ENCODE peak calls at places on chromosomes 4 and X, in four cellular contexts. One of them, this sample, is unnamed.

GRCh38 chr4:126777649-126778048 is 855.1 kb upstream of the INTU start:
- DNase-seq in epithelial cell of esophagus: peak
- DNase-seq in body of pancreas: no peak
- DNase-seq in heart left ventricle: no peak
- DNase-seq in this sample: no peak

GRCh38 chr4:1748465-1748995 is 27.2 kb downstream of the TACC3 start:
- DNase-seq in epithelial cell of esophagus: peak
- DNase-seq in body of pancreas: peak
- DNase-seq in heart left ventricle: peak
- DNase-seq in this sample: no peak

GRCh38 chr4:107757860-107758476 is 37.9 kb upstream of the PAPSS1 start:
- DNase-seq in epithelial cell of esophagus: peak
- DNase-seq in body of pancreas: no peak
- DNase-seq in heart left ventricle: no peak
- DNase-seq in this sample: no peak

GRCh38 chr4:175806741-175807140 is 5.3 kb downstream of the GPM6A start:
- DNase-seq in epithelial cell of esophagus: no peak
- DNase-seq in body of pancreas: no peak
- DNase-seq in heart left ventricle: no peak
- DNase-seq in this sample: no peak

GRCh38 chr4:173998471-173999144 is 284.9 kb downstream of the FBXO8 start:
- DNase-seq in epithelial cell of esophagus: no peak
- DNase-seq in body of pancreas: no peak
- DNase-seq in heart left ventricle: no peak
- DNase-seq in this sample: no peak

GRCh38 chr4:90540536-90540935 is 413.3 kb downstream of the CCSER1 start:
- DNase-seq in epithelial cell of esophagus: peak
- DNase-seq in body of pancreas: no peak
- DNase-seq in heart left ventricle: no peak
- DNase-seq in this sample: no peak

GRCh38 chr4:10112658-10113284 is 3.8 kb downstream of the WDR1 start:
- DNase-seq in epithelial cell of esophagus: no peak
- DNase-seq in body of pancreas: no peak
- DNase-seq in heart left ventricle: no peak
- DNase-seq in this sample: no peak

GRCh38 chr4:99076292-99076976 is 12.2 kb downstream of the ADH5 start:
- DNase-seq in epithelial cell of esophagus: no peak
- DNase-seq in body of pancreas: no peak
- DNase-seq in heart left ventricle: no peak
- DNase-seq in this sample: no peak

GRCh38 chr4:78659264-78659663 is 107.7 kb downstream of the ANXA3 start:
- DNase-seq in epithelial cell of esophagus: no peak
- DNase-seq in body of pancreas: no peak
- DNase-seq in heart left ventricle: no peak
- DNase-seq in this sample: no peak

GRCh38 chrX:116317409-116317808 is 119.0 kb upstream of the SLC6A14 start:
- DNase-seq in epithelial cell of esophagus: peak
- DNase-seq in body of pancreas: no peak
- DNase-seq in heart left ventricle: peak
- DNase-seq in this sample: no peak

GRCh38 chr4:95124906-95125504 is 367.2 kb downstream of the BMPR1B start:
- DNase-seq in epithelial cell of esophagus: peak
- DNase-seq in body of pancreas: no peak
- DNase-seq in heart left ventricle: peak
- DNase-seq in this sample: no peak

GRCh38 chr4:95409127-95409526 is 139.6 kb downstream of the UNC5C start:
- DNase-seq in epithelial cell of esophagus: peak
- DNase-seq in body of pancreas: no peak
- DNase-seq in heart left ventricle: no peak
- DNase-seq in this sample: no peak

GRCh38 chrX:12798601-12799000 is 7.4 kb downstream of the PRPS2 start:
- DNase-seq in epithelial cell of esophagus: no peak
- DNase-seq in body of pancreas: no peak
- DNase-seq in heart left ventricle: no peak
- DNase-seq in this sample: no peak

GRCh38 chr4:24734511-24734910 is 60.9 kb upstream of the SOD3 start:
- DNase-seq in epithelial cell of esophagus: no peak
- DNase-seq in body of pancreas: no peak
- DNase-seq in heart left ventricle: no peak
- DNase-seq in this sample: no peak

GRCh38 chrX:77668391-77669237 is 117.4 kb downstream of the ATRX start:
- DNase-seq in epithelial cell of esophagus: peak
- DNase-seq in body of pancreas: no peak
- DNase-seq in heart left ventricle: no peak
- DNase-seq in this sample: no peak

GRCh38 chr4:6755088-6755753 is 27.3 kb upstream of the KIAA0232 start:
- DNase-seq in epithelial cell of esophagus: no peak
- DNase-seq in body of pancreas: no peak
- DNase-seq in heart left ventricle: no peak
- DNase-seq in this sample: no peak

GRCh38 chr4:5051692-5052423 is 578 bp downstream of the STK32B start:
- DNase-seq in epithelial cell of esophagus: no peak
- DNase-seq in body of pancreas: no peak
- DNase-seq in heart left ventricle: no peak
- DNase-seq in this sample: peak

GRCh38 chr4:153174821-153175567 is 29.2 kb upstream of the TRIM2 start:
- DNase-seq in epithelial cell of esophagus: no peak
- DNase-seq in body of pancreas: no peak
- DNase-seq in heart left ventricle: no peak
- DNase-seq in this sample: no peak

GRCh38 chrX:332916-333610 is 14.5 kb upstream of the GTPBP6 start:
- DNase-seq in epithelial cell of esophagus: no peak
- DNase-seq in body of pancreas: no peak
- DNase-seq in heart left ventricle: no peak
- DNase-seq in this sample: no peak

GRCh38 chr4:16752150-16752549 is 146.3 kb downstream of the LDB2 start:
- DNase-seq in epithelial cell of esophagus: peak
- DNase-seq in body of pancreas: no peak
- DNase-seq in heart left ventricle: no peak
- DNase-seq in this sample: no peak

GRCh38 chr4:147863808-147864472 is 132.1 kb downstream of the ARHGAP10 start:
- DNase-seq in epithelial cell of esophagus: no peak
- DNase-seq in body of pancreas: no peak
- DNase-seq in heart left ventricle: peak
- DNase-seq in this sample: peak

GRCh38 chr4:158624889-158625478 is 46.7 kb downstream of the C4orf46 start:
- DNase-seq in epithelial cell of esophagus: peak
- DNase-seq in body of pancreas: no peak
- DNase-seq in heart left ventricle: no peak
- DNase-seq in this sample: no peak

GRCh38 chrX:106959897-106960296 is 39.7 kb downstream of the CLDN2 start:
- DNase-seq in epithelial cell of esophagus: peak
- DNase-seq in body of pancreas: no peak
- DNase-seq in heart left ventricle: no peak
- DNase-seq in this sample: no peak

GRCh38 chr4:1470816-1471442 is 64.7 kb upstream of the NKX1-1 start:
- DNase-seq in epithelial cell of esophagus: no peak
- DNase-seq in body of pancreas: no peak
- DNase-seq in heart left ventricle: no peak
- DNase-seq in this sample: no peak

GRCh38 chr4:124178449-124179021 is 534.0 kb downstream of the ANKRD50 start:
- DNase-seq in epithelial cell of esophagus: peak
- DNase-seq in body of pancreas: no peak
- DNase-seq in heart left ventricle: no peak
- DNase-seq in this sample: peak

GRCh38 chr4:109945056-109945455 is 32.4 kb downstream of the EGF start:
- DNase-seq in epithelial cell of esophagus: peak
- DNase-seq in body of pancreas: no peak
- DNase-seq in heart left ventricle: no peak
- DNase-seq in this sample: no peak

GRCh38 chr4:98406819-98407218 is 145.6 kb downstream of the RAP1GDS1 start:
- DNase-seq in epithelial cell of esophagus: no peak
- DNase-seq in body of pancreas: no peak
- DNase-seq in heart left ventricle: no peak
- DNase-seq in this sample: no peak

GRCh38 chr4:183348706-183349659 is 26.8 kb upstream of the CLDN24 start:
- DNase-seq in epithelial cell of esophagus: peak
- DNase-seq in body of pancreas: no peak
- DNase-seq in heart left ventricle: no peak
- DNase-seq in this sample: no peak

GRCh38 chr4:78954048-78954666 is 14.9 kb upstream of the PAQR3 start:
- DNase-seq in epithelial cell of esophagus: peak
- DNase-seq in body of pancreas: no peak
- DNase-seq in heart left ventricle: no peak
- DNase-seq in this sample: no peak

GRCh38 chr4:113951263-113951662 is 28.2 kb downstream of the ARSJ start:
- DNase-seq in epithelial cell of esophagus: no peak
- DNase-seq in body of pancreas: no peak
- DNase-seq in heart left ventricle: no peak
- DNase-seq in this sample: no peak

GRCh38 chr4:89134775-89135319 is 23.5 kb downstream of the TIGD2 start:
- DNase-seq in epithelial cell of esophagus: peak
- DNase-seq in body of pancreas: no peak
- DNase-seq in heart left ventricle: peak
- DNase-seq in this sample: no peak

GRCh38 chrX:55488559-55489314 is 911 bp downstream of the USP51 start:
- DNase-seq in epithelial cell of esophagus: peak
- DNase-seq in body of pancreas: peak
- DNase-seq in heart left ventricle: peak
- DNase-seq in this sample: peak

GRCh38 chr4:10182446-10183424 is 66.1 kb upstream of the WDR1 start:
- DNase-seq in epithelial cell of esophagus: no peak
- DNase-seq in body of pancreas: no peak
- DNase-seq in heart left ventricle: no peak
- DNase-seq in this sample: no peak

GRCh38 chr4:168769857-168770256 is 240.2 kb downstream of the CBR4 start:
- DNase-seq in epithelial cell of esophagus: no peak
- DNase-seq in body of pancreas: no peak
- DNase-seq in heart left ventricle: no peak
- DNase-seq in this sample: no peak

GRCh38 chr4:168765322-168765721 is 244.7 kb downstream of the CBR4 start:
- DNase-seq in epithelial cell of esophagus: no peak
- DNase-seq in body of pancreas: no peak
- DNase-seq in heart left ventricle: no peak
- DNase-seq in this sample: no peak

GRCh38 chr4:168769416-168769815 is 240.6 kb downstream of the CBR4 start:
- DNase-seq in epithelial cell of esophagus: peak
- DNase-seq in body of pancreas: no peak
- DNase-seq in heart left ventricle: no peak
- DNase-seq in this sample: no peak

GRCh38 chr4:168766537-168767316 is 243.3 kb downstream of the CBR4 start:
- DNase-seq in epithelial cell of esophagus: no peak
- DNase-seq in body of pancreas: no peak
- DNase-seq in heart left ventricle: no peak
- DNase-seq in this sample: no peak

GRCh38 chr4:168765726-168766125 is 244.3 kb downstream of the CBR4 start:
- DNase-seq in epithelial cell of esophagus: peak
- DNase-seq in body of pancreas: no peak
- DNase-seq in heart left ventricle: peak
- DNase-seq in this sample: peak
- TF ChIP-seq CTCF in epithelial cell of esophagus: no peak
- TF ChIP-seq CTCF in body of pancreas: no peak
- TF ChIP-seq CTCF in heart left ventricle: no peak
- TF ChIP-seq CTCF in this sample: no peak

DNA sequence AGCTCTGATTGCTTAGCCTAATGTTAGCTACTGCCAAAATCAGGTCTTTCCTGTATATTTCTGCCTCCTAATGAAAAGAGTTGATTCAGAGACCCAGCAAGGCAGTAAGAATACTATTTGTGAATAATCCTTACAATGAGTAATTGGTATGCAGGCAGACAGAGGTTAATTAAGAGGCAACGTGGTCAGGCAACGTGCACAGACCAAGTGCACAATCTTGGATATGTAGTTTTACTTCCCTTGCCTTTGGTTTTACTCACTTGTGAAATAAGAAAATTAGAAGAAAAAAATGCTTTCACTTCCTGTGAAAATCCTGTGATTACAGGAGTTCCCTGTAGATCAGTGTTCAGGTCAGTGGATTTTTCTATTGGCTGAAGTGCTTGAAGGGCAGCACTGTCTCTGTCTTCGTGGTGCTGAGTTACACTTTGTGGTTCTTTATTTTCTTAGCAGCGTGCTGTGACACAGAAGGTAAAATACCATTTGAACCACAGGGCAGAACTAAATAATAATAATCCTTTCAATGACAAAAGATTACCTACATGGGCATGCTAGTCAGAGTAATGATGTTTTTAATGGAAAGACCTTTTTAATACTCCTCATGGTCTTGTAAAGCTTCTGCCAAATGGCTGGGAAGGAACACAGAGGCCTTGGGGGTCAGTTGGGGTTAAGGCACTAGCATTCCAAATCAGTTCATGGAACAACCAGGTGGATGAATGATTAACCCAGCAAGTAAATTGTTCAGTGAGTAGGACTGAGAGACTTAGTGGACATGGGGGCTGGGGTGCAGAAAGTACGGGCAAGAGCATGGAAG is 430.9 kb downstream of the MAPK10 start:
- DNase-seq in epithelial cell of esophagus: peak
- DNase-seq in body of pancreas: peak
- DNase-seq in heart left ventricle: no peak
- DNase-seq in this sample: no peak
- H3K4me3 ChIP-seq in epithelial cell of esophagus: no peak
- H3K4me3 ChIP-seq in body of pancreas: no peak
- H3K4me3 ChIP-seq in heart left ventricle: no peak
- H3K4me3 ChIP-seq in this sample: no peak

GRCh38 chrX:150692296-150692695 is 900 bp upstream of the MTMR1 start:
- DNase-seq in epithelial cell of esophagus: no peak
- DNase-seq in body of pancreas: no peak
- DNase-seq in heart left ventricle: no peak
- DNase-seq in this sample: no peak
- TF ChIP-seq CTCF in epithelial cell of esophagus: no peak
- TF ChIP-seq CTCF in body of pancreas: no peak
- TF ChIP-seq CTCF in heart left ventricle: no peak
- TF ChIP-seq CTCF in this sample: no peak

GRCh38 chrX:5672099-5672498 is 556.6 kb downstream of the NLGN4X start:
- DNase-seq in epithelial cell of esophagus: no peak
- DNase-seq in body of pancreas: no peak
- DNase-seq in heart left ventricle: no peak
- DNase-seq in this sample: no peak
- H3K4me3 ChIP-seq in epithelial cell of esophagus: no peak
- H3K4me3 ChIP-seq in body of pancreas: no peak
- H3K4me3 ChIP-seq in heart left ventricle: no peak
- H3K4me3 ChIP-seq in this sample: no peak

DNA sequence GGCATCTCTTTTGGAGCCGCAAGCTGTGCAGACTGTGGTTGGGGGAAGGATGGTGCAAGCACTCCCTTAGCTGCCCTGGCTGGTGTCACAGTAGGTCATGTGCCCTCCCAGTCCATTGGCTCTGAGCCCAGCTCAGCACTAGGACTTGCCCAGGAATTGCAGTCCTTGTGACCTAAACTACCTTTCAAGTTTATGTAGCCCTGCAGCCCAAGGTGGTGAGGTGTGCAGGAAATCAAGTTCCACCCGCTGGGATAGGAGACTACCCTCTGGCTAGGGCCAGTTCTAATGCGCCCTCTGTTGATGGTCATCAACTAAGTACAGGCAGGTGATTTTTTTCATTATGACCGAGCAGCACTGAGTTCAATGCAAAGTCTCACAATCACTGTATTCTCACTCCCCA is 335.2 kb downstream of the UBE2NL start:
- DNase-seq in epithelial cell of esophagus: peak
- DNase-seq in body of pancreas: peak
- DNase-seq in heart left ventricle: no peak
- DNase-seq in this sample: no peak
- TF ChIP-seq CTCF in epithelial cell of esophagus: no peak
- TF ChIP-seq CTCF in body of pancreas: peak
- TF ChIP-seq CTCF in heart left ventricle: no peak
- TF ChIP-seq CTCF in this sample: no peak